ENCODE peak calls at places on chromosomes 16 and 17, in seven cellular contexts. L, D, C, U, M, Z and P are unnamed samples.
A peak's percentile ranks its signal among the peaks of the same experiment; 100 is the strongest.

GRCh38 chr16:86061771-86062170 is 162.8 kb downstream of the IRF8 start:
- DNase-seq in D (no peak), M (no peak), L (no peak), U (no peak), Z (no peak), C (no peak), P (no peak)

GRCh38 chr16:24117680-24118079 is 138.5 kb upstream of the CACNG3 start:
- DNase-seq in U (no peak), C (no peak), L (no peak), M (no peak), D (no peak), Z (no peak), P (no peak)

GRCh38 chr17:19271751-19272357 is 34.7 kb downstream of the EPN2 start:
- DNase-seq in M (peak; percentile 20), L (no peak), U (peak; percentile 32), Z (no peak), D (no peak), C (no peak), P (no peak)

GRCh38 chr17:56822725-56823124 is 11.0 kb downstream of the C17orf67 start:
- DNase-seq in M (no peak), U (no peak), L (no peak), C (peak; percentile 62), Z (no peak), D (no peak), P (peak; percentile 90)

GRCh38 chr17:28763804-28764266 is 20.0 kb downstream of the TRAF4 start:
- DNase-seq in M (peak; percentile 72), Z (peak; percentile 60), L (peak; percentile 92), D (peak; percentile 80), C (peak; percentile 57), U (peak; percentile 88), P (peak; percentile 73)

GRCh38 chr16:86858501-86858900 is 280.2 kb downstream of the FOXL1 start:
- DNase-seq in L (no peak), C (no peak), M (no peak), D (no peak), Z (no peak), U (no peak), P (no peak)

GRCh38 chr16:49181812-49182211 is 99.8 kb downstream of the CBLN1 start:
- DNase-seq in Z (no peak), U (no peak), C (no peak), L (no peak), M (no peak), D (peak; percentile 62), P (no peak)

GRCh38 chr17:46182961-46183360 is 10.3 kb downstream of the KANSL1 start:
- DNase-seq in U (no peak), C (no peak), L (no peak), Z (no peak), D (no peak), M (no peak), P (no peak)

GRCh38 chr17:49471089-49471683 is 23.9 kb upstream of the NGFR start:
- DNase-seq in D (peak; percentile 30), Z (no peak), L (no peak), M (no peak), U (peak; percentile 17), C (no peak), P (no peak)